ENCODE peak calls at places on chromosomes 11 and 22, in seven cellular contexts. H is GM12865, S is foreskin keratinocyte, X is HFF-Myc, U is GM12878, B is PC-3, I is gastrocnemius medialis. W is an unnamed sample.

GRCh38 chr22:45506961-45507360 is 4.3 kb downstream of the FBLN1 start:
- DNase-seq in H (no peak), S (no peak), X (no peak), U (no peak), B (no peak), I (no peak), W (no peak)

GRCh38 chr11:70339066-70339465 is 59.3 kb upstream of the CTTN start:
- DNase-seq in H (no peak), S (no peak), X (no peak), U (no peak), B (no peak), I (no peak), W (no peak)

GRCh38 chr11:9568854-9569587 is 4.4 kb upstream of the WEE1 start:
- DNase-seq in H (peak), S (peak), X (peak), U (no peak), B (peak), I (peak), W (peak)

GRCh38 chr22:31604746-31605705 is 57.0 kb downstream of the PISD start:
- DNase-seq in H (no peak), S (no peak), X (no peak), U (no peak), B (no peak), I (no peak), W (no peak)

GRCh38 chr11:119479685-119480275 is 56.8 kb upstream of the THY1 start:
- DNase-seq in H (peak), S (no peak), X (no peak), U (no peak), B (peak), I (no peak), W (peak)

GRCh38 chr22:19986410-19987341 is 29.9 kb downstream of the ARVCF start:
- DNase-seq in H (peak), S (no peak), X (no peak), U (no peak), B (peak), I (peak), W (peak)

GRCh38 chr11:65501530-65502273 is 2.9 kb downstream of the MALAT1 start:
- DNase-seq in H (peak), S (no peak), X (peak), U (no peak), B (no peak), I (no peak), W (peak)

GRCh38 chr11:14522245-14522644 is 2.1 kb upstream of the PSMA1 start:
- DNase-seq in H (no peak), S (no peak), X (no peak), U (no peak), B (no peak), I (no peak), W (no peak)

GRCh38 chr11:19579957-19580356 is 132.7 kb upstream of the NAV2 start:
- DNase-seq in H (no peak), S (no peak), X (no peak), U (no peak), B (no peak), I (no peak), W (no peak)

GRCh38 chr11:120723751-120724150 is 212.2 kb downstream of the GRIK4 start:
- DNase-seq in H (peak), S (no peak), X (no peak), U (no peak), B (no peak), I (no peak), W (no peak)

GRCh38 chr11:6682591-6682935 is 577 bp downstream of the MRPL17 start:
- DNase-seq in H (no peak), S (no peak), X (no peak), U (no peak), B (no peak), I (no peak), W (no peak)

GRCh38 chr11:102438311-102439062 is 14.1 kb downstream of the TMEM123 start:
- DNase-seq in H (no peak), S (no peak), X (no peak), U (no peak), B (no peak), I (no peak), W (no peak)

GRCh38 chr11:104663190-104664140 is 234.8 kb downstream of the CASP12 start:
- DNase-seq in H (no peak), S (no peak), X (no peak), U (no peak), B (peak), I (no peak), W (peak)

GRCh38 chr22:28440517-28441366 is 238.9 kb downstream of the TTC28 start:
- DNase-seq in H (no peak), S (no peak), X (no peak), U (no peak), B (no peak), I (no peak), W (no peak)

GRCh38 chr11:113249491-113249763 is 65.0 kb upstream of the TTC12 start:
- DNase-seq in H (no peak), S (no peak), X (no peak), U (no peak), B (peak), I (no peak), W (peak)
- TF ChIP-seq CTCF in H (no peak), S (peak), X (peak), U (no peak), B (peak), I (no peak), W (no peak)

DNA sequence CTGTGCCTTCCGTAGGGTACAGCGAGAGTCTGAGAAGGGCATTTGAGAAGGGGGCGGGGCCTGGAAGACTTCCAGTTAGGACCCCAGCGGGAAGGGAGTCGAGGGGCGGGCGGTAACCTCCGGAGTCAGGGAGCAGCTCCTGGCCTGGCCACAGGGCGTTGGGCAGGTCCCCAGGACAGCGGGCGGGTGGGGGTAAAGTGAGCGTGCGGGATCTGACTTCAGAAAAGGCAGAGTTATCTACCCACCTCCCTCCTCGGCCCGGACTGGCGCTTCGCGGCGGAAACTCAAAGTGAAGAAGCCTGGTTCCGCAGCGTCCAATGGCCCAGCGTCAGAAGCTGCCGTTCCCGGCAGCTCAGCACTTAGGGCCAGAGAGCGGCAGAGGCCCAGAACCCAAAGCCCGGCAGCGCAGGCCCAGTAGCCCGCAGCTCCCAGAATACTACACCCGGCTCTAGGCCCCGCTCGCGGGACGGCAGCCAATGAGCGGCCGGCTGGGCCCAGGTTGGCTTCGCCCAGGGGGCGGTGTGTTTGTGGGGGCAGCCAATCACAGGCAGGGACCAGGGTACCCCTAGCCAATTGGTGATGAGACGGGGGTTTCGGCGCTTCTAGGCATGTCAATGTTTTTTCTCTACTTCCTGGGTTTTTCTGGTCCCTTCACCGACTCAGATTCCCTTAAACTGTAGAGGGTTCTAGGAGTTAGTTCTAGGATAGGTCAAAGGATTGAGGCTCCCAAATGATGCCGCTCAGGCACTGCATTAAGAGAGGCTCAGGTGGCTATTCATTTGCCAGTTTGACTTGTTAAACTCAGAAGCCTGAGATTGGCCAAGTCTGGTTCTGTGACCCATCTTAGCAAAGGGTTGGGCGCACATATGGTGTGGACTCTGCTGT is at the start of gene TRIM68:
- DNase-seq in H (peak), S (peak), X (peak), U (peak), B (peak), I (peak), W (peak)
- TF ChIP-seq CTCF in H (no peak), S (no peak), X (no peak), U (no peak), B (no peak), I (no peak), W (no peak)

DNA sequence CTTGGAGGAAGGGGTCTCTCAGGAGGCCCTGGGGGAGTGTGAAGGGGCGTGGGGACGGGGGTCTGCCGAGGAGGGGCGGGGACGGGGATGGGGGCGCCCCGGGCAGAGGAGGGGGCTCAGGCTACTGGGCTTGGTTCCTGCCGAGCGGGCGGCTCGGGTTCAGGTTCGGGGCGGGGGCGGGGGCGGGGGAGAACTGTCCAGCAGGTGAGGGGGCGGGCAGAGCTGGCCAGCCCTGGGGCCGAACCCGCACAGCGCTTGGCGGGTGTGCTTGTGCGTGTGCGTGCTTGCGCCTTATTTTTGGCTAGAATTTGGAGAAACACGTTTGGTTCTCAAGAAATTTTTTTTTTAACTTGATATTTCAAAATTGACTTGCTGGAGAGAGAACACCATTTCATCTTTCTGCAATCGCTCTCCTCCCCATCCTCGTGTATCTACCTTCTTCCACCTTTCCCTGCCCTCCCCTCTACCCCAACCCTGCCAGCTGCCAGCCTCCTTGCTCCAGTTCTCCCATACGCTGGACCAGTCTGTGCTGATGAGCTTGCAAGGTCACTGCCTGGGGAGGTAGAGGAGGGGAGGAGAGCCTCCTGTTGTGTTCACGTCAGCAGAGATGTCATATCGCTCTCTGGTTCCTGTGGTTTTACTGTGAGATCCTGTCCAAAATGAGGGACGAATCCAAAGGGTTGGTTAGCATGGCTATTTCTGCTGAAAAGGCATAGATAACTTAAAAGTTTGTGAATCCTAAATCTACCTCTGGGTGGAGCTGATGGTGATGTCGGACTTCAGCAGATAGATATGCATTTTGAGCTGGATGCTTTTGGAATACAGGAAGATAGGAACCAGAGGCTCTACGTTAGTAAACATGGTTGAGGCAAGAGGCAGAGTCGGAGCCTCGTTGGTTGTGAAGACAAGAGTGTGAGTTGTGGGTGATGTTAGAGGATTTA is 668 bp downstream of the MADD start:
- DNase-seq in H (peak), S (peak), X (no peak), U (no peak), B (peak), I (peak), W (peak)
- TF ChIP-seq CTCF in H (no peak), S (peak), X (no peak), U (peak), B (peak), I (no peak), W (peak)

GRCh38 chr11:64430570-64430969 is 71.6 kb downstream of the RPS6KA4 start:
- DNase-seq in H (no peak), S (no peak), X (no peak), U (no peak), B (no peak), I (no peak), W (no peak)

GRCh38 chr11:64429970-64430369 is 71.0 kb downstream of the RPS6KA4 start:
- DNase-seq in H (no peak), S (no peak), X (no peak), U (no peak), B (no peak), I (no peak), W (no peak)

DNA sequence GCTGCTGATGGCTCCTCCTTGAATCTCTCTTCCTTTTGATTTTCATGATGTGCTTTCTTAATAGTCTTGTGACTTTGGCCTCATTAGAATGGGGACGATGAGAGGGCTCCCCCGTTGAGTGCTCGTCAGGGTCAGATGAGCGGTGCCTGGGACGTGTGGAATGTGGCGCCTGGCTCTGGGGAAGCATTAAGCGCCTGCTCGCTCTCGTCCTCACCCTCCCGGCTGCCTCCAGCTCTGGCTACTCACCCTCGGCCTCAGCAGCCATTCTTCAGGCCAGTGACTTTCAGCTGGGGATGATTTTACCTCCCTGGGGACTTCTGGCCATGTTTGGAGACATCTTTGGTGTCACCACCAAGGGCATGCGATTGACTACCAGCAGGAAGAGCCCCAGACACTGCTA is 69.7 kb downstream of the RPS6KA4 start:
- DNase-seq in H (no peak), S (no peak), X (no peak), U (no peak), B (no peak), I (no peak), W (no peak)
- TF ChIP-seq CTCF in H (no peak), S (no peak), X (no peak), U (no peak), B (no peak), I (no peak), W (no peak)